ENCODE peak calls at places on chromosomes 4 and X, in four cellular contexts. X is DND-41, O is thoracic aorta, E is PC-3. Z is an unnamed sample.
A peak's percentile ranks its signal among the peaks of the same experiment; 100 is the strongest.

GRCh38 chr4:152415980-152416379 is 119.9 kb downstream of the FBXW7 start:
- DNase-seq in O (no peak), E (peak; percentile 40), X (no peak), Z (no peak)

GRCh38 chr4:7647932-7648812 is 213.4 kb upstream of the PSAPL1 start:
- DNase-seq in X (no peak), O (no peak), E (peak; percentile 52), Z (no peak)

GRCh38 chrX:11944486-11944885 is 186.4 kb downstream of the MSL3 start:
- DNase-seq in E (peak; percentile 66), O (no peak), X (no peak), Z (no peak)

GRCh38 chr4:73945674-73946449 is 36.0 kb downstream of the PF4 start:
- DNase-seq in E (no peak), O (no peak), X (no peak), Z (no peak)

GRCh38 chr4:164192844-164193243 is 561.1 kb upstream of the SMIM31 start:
- DNase-seq in X (no peak), O (no peak), E (no peak), Z (no peak)

GRCh38 chr4:36187723-36188333 is 56.5 kb downstream of the ARAP2 start:
- DNase-seq in X (no peak), O (no peak), E (peak; percentile 47), Z (no peak)

GRCh38 chrX:10579753-10580060 is 40.7 kb downstream of the MID1 start:
- DNase-seq in E (no peak), O (no peak), X (no peak), Z (no peak)

GRCh38 chrX:119784747-119785446 is 6.5 kb downstream of the RPL39 start:
- DNase-seq in O (no peak), E (peak; percentile 34), X (peak; percentile 62), Z (peak; percentile 23)

GRCh38 chr4:158671915-158672806 is at the start of gene ETFDH:
- DNase-seq in E (peak; percentile 96), O (peak; percentile 98), X (peak; percentile 99), Z (peak; percentile 99)

GRCh38 chrX:71870337-71871098 is 40.1 kb upstream of the NHSL2 start:
- DNase-seq in X (peak; percentile 5), O (no peak), E (peak; percentile 55), Z (no peak)

GRCh38 chr4:149264093-149264733 is 551.4 kb downstream of the IQCM start:
- DNase-seq in E (peak; percentile 61), O (no peak), X (peak; percentile 17), Z (no peak)

GRCh38 chr4:105896461-105896939 is 1.2 kb downstream of the NPNT start:
- DNase-seq in O (no peak), X (no peak), E (no peak), Z (no peak)
- H3K27ac ChIP-seq in O (peak overlapping the region; percentile 87), X (no peak overlapping the region), E (peak overlapping the region; percentile 41), Z (no peak overlapping the region)

DNA sequence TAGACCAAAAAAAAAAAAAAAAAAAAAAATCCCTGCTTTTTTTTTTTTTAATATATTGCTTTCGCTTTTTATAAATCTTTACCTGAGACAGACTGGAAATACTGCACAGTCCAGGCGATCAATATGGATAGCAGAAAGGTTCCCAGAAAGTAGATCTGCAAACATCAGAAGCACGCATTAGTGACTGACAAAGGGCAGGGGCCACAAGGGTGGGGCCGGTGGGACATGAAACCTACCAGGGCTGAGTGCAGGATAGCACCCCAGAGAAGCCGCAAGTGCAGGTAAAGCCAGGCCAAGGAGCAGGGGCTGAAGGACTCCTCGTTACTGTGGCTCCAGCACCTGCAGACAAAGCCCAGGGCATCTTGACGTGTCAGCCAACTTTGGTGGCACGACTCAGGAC is 101.8 kb downstream of the SLC34A2 start:
- DNase-seq in X (no peak), O (no peak), E (no peak), Z (no peak)
- H3K4me1 ChIP-seq in X (no peaks in the 10 kb centered on the region), O (no peaks in the 10 kb centered on the region), E (no peaks in the 10 kb centered on the region), Z (no peaks in the 10 kb centered on the region)

GRCh38 chr4:159684061-159684460 is 581.2 kb downstream of the RAPGEF2 start:
- DNase-seq in E (no peak), X (no peak), O (no peak), Z (no peak)
- H3K27ac ChIP-seq in E (no peak overlapping the region), X (no peak overlapping the region), O (no peak overlapping the region), Z (no peak overlapping the region)

GRCh38 chrX:2547746-2548145 is 47.0 kb upstream of the DHRSX start:
- DNase-seq in E (no peak), O (no peak), X (peak; percentile 11), Z (no peak)

GRCh38 chrX:2549874-2550273 is 49.1 kb upstream of the DHRSX start:
- DNase-seq in X (no peak), E (no peak), O (no peak), Z (no peak)

GRCh38 chrX:2552621-2553297 is 52.0 kb upstream of the DHRSX start:
- DNase-seq in E (peak; percentile 1), O (no peak), X (no peak), Z (no peak)

GRCh38 chrX:2548731-2549423 is 48.1 kb upstream of the DHRSX start:
- DNase-seq in X (no peak), O (no peak), E (no peak), Z (no peak)

GRCh38 chrX:2550288-2551020 is 49.7 kb upstream of the DHRSX start:
- DNase-seq in E (no peak), O (no peak), X (no peak), Z (no peak)
- H3K4me1 ChIP-seq in E (no peaks in the 10 kb centered on the region), O (no peaks in the 10 kb centered on the region), X (no peaks in the 10 kb centered on the region), Z (no peaks in the 10 kb centered on the region)

DNA sequence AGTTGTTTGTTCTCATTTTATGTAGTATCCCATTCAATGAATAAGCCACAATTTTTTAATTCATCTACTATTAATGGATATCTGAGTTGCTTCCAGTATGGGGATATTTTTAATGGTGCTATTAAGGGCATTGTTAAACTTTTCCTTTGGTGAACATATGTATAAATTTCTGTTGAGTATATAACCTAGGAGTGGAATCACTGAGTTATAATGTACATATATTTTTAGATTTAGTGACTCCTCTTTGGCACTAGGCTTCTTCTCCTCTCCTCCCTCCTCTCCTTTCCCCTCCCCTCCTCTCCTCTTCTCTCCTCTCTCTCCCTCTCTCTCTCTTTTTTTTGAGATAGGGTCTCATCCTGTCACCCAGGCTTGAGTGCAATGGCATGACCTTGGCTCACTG is 26.4 kb downstream of the RBM47 start:
- DNase-seq in X (no peak), O (no peak), E (peak; percentile 51), Z (no peak)
- H3K27ac ChIP-seq in X (no peak overlapping the region), O (no peak overlapping the region), E (peak overlapping the region; percentile 25), Z (no peak overlapping the region)

GRCh38 chrX:69128573-69128972 is 36.7 kb downstream of the PJA1 start:
- DNase-seq in O (no peak), X (no peak), E (no peak), Z (no peak)

GRCh38 chrX:69126642-69127041 is 38.6 kb downstream of the PJA1 start:
- DNase-seq in E (no peak), O (no peak), X (no peak), Z (no peak)

GRCh38 chrX:69133561-69134542 is 31.4 kb downstream of the PJA1 start:
- DNase-seq in E (peak; percentile 79), X (no peak), O (no peak), Z (no peak)

GRCh38 chrX:69127466-69127865 is 37.8 kb downstream of the PJA1 start:
- DNase-seq in E (peak; percentile 10), O (no peak), X (no peak), Z (no peak)

GRCh38 chrX:69130448-69130847 is 34.8 kb downstream of the PJA1 start:
- DNase-seq in E (no peak), X (no peak), O (no peak), Z (no peak)
- H3K4me1 ChIP-seq in E (no peaks in the 10 kb centered on the region), X (no peaks in the 10 kb centered on the region), O (no peaks in the 10 kb centered on the region), Z (no peaks in the 10 kb centered on the region)

GRCh38 chrX:276588-277171 is 4.5 kb upstream of the PLCXD1 start:
- DNase-seq in O (no peak), X (no peak), E (peak; percentile 65), Z (no peak)

GRCh38 chrX:285076-285677 is 4.0 kb downstream of the PLCXD1 start:
- DNase-seq in X (no peak), E (no peak), O (no peak), Z (no peak)

GRCh38 chrX:275967-276587 is 5.1 kb upstream of the PLCXD1 start:
- DNase-seq in O (peak; percentile 40), E (peak; percentile 73), X (no peak), Z (peak; percentile 33)

GRCh38 chrX:283115-283845 is 2.1 kb downstream of the PLCXD1 start:
- DNase-seq in O (peak; percentile 76), X (peak; percentile 96), E (peak; percentile 76), Z (peak; percentile 80)

DNA sequence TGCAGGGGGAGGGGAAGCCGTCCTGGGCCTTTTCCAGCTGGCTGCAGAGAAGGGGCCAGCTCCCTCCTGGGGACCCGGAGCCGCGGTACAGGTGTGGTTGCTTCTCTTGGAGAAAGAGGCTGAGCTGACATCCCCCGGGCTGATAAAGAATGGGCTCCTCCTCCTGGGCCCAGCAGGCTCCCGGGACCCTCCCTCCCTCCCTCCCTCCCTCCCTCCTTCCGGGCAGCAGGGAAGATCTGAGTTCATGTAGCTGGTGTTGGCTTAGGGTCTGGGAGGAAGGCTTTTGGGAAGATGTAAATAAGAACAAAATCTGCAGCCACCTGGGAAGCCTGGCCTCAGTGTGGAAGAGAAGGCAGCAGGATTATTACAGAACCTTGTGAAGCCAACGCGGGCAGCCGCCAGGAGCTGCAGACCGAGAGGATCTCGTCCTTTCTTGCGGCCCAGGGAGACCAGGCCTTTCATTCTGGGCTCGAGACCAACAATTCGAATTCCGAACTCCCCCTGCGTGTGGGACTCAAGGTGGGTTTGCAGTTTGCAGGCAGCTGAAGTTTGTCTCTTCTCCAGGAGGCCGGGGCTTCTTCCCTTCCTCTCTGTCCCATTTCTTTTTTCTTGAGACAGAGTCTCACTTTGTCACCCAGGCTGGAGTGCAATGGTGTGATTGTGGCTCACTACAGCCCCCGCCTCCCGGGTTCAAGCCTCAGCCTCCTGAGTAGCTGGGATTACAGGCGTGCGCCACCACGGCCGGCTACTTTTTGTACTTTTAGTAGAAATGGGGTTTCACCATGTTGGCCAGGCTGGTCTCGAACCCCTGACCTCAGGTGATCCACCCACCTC is at the start of gene PLCXD1:
- DNase-seq in O (no peak), X (peak; percentile 31), E (no peak), Z (no peak)
- H3K27ac ChIP-seq in O (no peak within 1 kb of the TSS), X (no peak within 1 kb of the TSS), E (no peak within 1 kb of the TSS), Z (peak within 1 kb of the TSS; percentile 55)

GRCh38 chr4:6154875-6155274 is 45.5 kb downstream of the JAKMIP1 start:
- DNase-seq in O (no peak), X (no peak), E (no peak), Z (no peak)

GRCh38 chr4:6153874-6154273 is 46.5 kb downstream of the JAKMIP1 start:
- DNase-seq in O (no peak), E (no peak), X (no peak), Z (no peak)

GRCh38 chr4:6155996-6156395 is 44.4 kb downstream of the JAKMIP1 start:
- DNase-seq in O (no peak), X (no peak), E (no peak), Z (no peak)

GRCh38 chr4:6150046-6150735 is 50.2 kb downstream of the JAKMIP1 start:
- DNase-seq in X (no peak), E (no peak), O (no peak), Z (no peak)

GRCh38 chr4:6152879-6153705 is 47.3 kb downstream of the JAKMIP1 start:
- DNase-seq in X (no peak), O (no peak), E (no peak), Z (no peak)
- H3K4me1 ChIP-seq in X (no peaks in the 10 kb centered on the region), O (no peaks in the 10 kb centered on the region), E (no peaks in the 10 kb centered on the region), Z (no peaks in the 10 kb centered on the region)

Z was measured in naive thymus-derived CD4-positive, alpha-beta T cell.